ENCODE peak calls at places on chromosome 18, in ten cellular contexts. N is cardiac muscle cell, X is neural progenitor cell, R is A549, B is GM10248, U is BE2C, F is cardiac fibroblast, T is kidney, G is nephron progenitor cell, Q is tibial artery. L is an unnamed sample.

GRCh38 chr18:55124078-55124477 is 164.8 kb upstream of the CCDC68 start:
- DNase-seq in B (no peak), T (no peak), U (no peak), Q (no peak), R (peak), N (peak), G (no peak), F (peak), X (no peak), L (no peak)

GRCh38 chr18:23136326-23137092 is 1.2 kb downstream of the CABLES1 start:
- DNase-seq in U (no peak), R (no peak), G (peak), F (peak), Q (peak), B (peak), N (peak), T (peak), X (peak), L (no peak)

GRCh38 chr18:13587477-13587876 is 138.9 kb downstream of the FAM210A start:
- DNase-seq in F (no peak), U (no peak), N (no peak), T (no peak), X (no peak), G (no peak), B (no peak), Q (no peak), R (no peak), L (no peak)

GRCh38 chr18:48711651-48712486 is 173.0 kb downstream of the CTIF start:
- DNase-seq in X (peak), F (peak), R (peak), G (peak), Q (no peak), N (peak), B (peak), U (peak), T (no peak), L (no peak)

GRCh38 chr18:21146016-21146415 is 34.4 kb upstream of the ROCK1 start:
- DNase-seq in N (peak), X (no peak), R (no peak), G (no peak), B (no peak), Q (no peak), U (no peak), T (no peak), F (peak), L (no peak)

GRCh38 chr18:48151421-48152095 is 221.1 kb upstream of the SMAD2 start:
- DNase-seq in R (no peak), G (no peak), U (no peak), B (no peak), X (no peak), F (no peak), T (no peak), N (no peak), Q (no peak), L (no peak)

GRCh38 chr18:50906843-50907242 is 27.9 kb downstream of the ME2 start:
- DNase-seq in G (no peak), R (no peak), X (no peak), B (no peak), F (no peak), U (no peak), Q (no peak), T (no peak), N (no peak), L (no peak)

GRCh38 chr18:7177131-7177744 is 53.7 kb upstream of the LRRC30 start:
- DNase-seq in T (no peak), G (peak), N (peak), F (peak), U (peak), B (no peak), Q (no peak), R (peak), X (peak), L (peak)

GRCh38 chr18:45785015-45785597 is 40.4 kb upstream of the SIGLEC15 start:
- DNase-seq in U (no peak), G (no peak), Q (no peak), N (peak), F (peak), R (no peak), T (no peak), X (no peak), B (no peak), L (no peak)

GRCh38 chr18:841647-842370 is 29.8 kb upstream of the YES1 start:
- DNase-seq in R (no peak), U (no peak), Q (no peak), T (no peak), X (no peak), B (no peak), F (no peak), G (no peak), N (no peak), L (no peak)

GRCh38 chr18:79784965-79785770 is 12.6 kb upstream of the KCNG2 start:
- DNase-seq in U (no peak), T (peak), B (no peak), N (peak), R (no peak), Q (no peak), F (peak), X (no peak), G (no peak), L (no peak)

GRCh38 chr18:21085579-21086161 is 25.9 kb downstream of the ROCK1 start:
- DNase-seq in G (no peak), F (no peak), X (no peak), N (no peak), R (no peak), U (no peak), T (no peak), B (no peak), Q (no peak), L (no peak)

GRCh38 chr18:63848159-63848558 is 39.3 kb upstream of the SERPINB2 start:
- DNase-seq in U (peak), R (peak), G (peak), T (no peak), Q (no peak), N (peak), X (peak), F (peak), B (no peak), L (peak)

GRCh38 chr18:78849458-78849857 is 130.2 kb upstream of the SALL3 start:
- DNase-seq in X (no peak), T (no peak), U (no peak), G (no peak), B (no peak), F (no peak), Q (no peak), R (no peak), N (no peak), L (no peak)

GRCh38 chr18:78994531-78994930 is 14.9 kb downstream of the SALL3 start:
- DNase-seq in T (no peak), F (no peak), B (no peak), U (no peak), Q (no peak), G (no peak), N (no peak), R (no peak), X (no peak), L (no peak)

GRCh38 chr18:54923339-54923956 is 35.8 kb downstream of the CCDC68 start:
- DNase-seq in Q (no peak), F (no peak), N (peak), X (no peak), R (no peak), T (no peak), U (no peak), B (no peak), G (no peak), L (no peak)

GRCh38 chr18:43279015-43279758 is 1.9 kb upstream of the SYT4 start:
- DNase-seq in N (peak), U (peak), G (peak), B (no peak), F (peak), Q (no peak), T (no peak), X (peak), R (peak), L (no peak)

GRCh38 chr18:23057096-23057495 is 78.2 kb upstream of the CABLES1 start:
- DNase-seq in N (no peak), G (no peak), B (no peak), Q (no peak), T (no peak), F (no peak), R (no peak), U (no peak), X (no peak), L (no peak)

GRCh38 chr18:50190236-50190635 is 4.7 kb downstream of the MYO5B start:
- DNase-seq in N (no peak), X (no peak), Q (no peak), G (no peak), R (no peak), B (no peak), F (no peak), T (no peak), U (no peak), L (no peak)

GRCh38 chr18:46793565-46793964 is 36.7 kb upstream of the ST8SIA5 start:
- DNase-seq in N (no peak), B (no peak), R (no peak), X (no peak), G (no peak), U (peak), F (no peak), Q (no peak), T (no peak), L (no peak)

GRCh38 chr18:22311301-22311700 is 106.4 kb downstream of the CTAGE1 start:
- DNase-seq in G (no peak), Q (no peak), B (no peak), X (no peak), R (no peak), F (peak), U (no peak), N (peak), T (no peak), L (no peak)

GRCh38 chr18:78192044-78192443 is 787.6 kb upstream of the SALL3 start:
- DNase-seq in Q (no peak), T (peak), R (no peak), N (no peak), B (no peak), G (no peak), X (peak), U (no peak), F (no peak), L (no peak)

GRCh38 chr18:21740474-21740723 is 193 bp upstream of the MIB1 start:
- DNase-seq in X (no peak), N (peak), T (no peak), F (peak), U (peak), B (peak), Q (peak), R (peak), G (no peak), L (no peak)

GRCh38 chr18:42412281-42412680 is 457.2 kb downstream of the PIK3C3 start:
- DNase-seq in F (peak), Q (no peak), X (no peak), T (no peak), U (no peak), R (no peak), N (peak), G (no peak), B (no peak), L (no peak)

GRCh38 chr18:74965682-74966081 is 243.3 kb downstream of the PTGR3 start:
- DNase-seq in G (no peak), T (no peak), X (no peak), N (no peak), Q (no peak), U (no peak), R (no peak), F (no peak), B (no peak), L (no peak)

DNA sequence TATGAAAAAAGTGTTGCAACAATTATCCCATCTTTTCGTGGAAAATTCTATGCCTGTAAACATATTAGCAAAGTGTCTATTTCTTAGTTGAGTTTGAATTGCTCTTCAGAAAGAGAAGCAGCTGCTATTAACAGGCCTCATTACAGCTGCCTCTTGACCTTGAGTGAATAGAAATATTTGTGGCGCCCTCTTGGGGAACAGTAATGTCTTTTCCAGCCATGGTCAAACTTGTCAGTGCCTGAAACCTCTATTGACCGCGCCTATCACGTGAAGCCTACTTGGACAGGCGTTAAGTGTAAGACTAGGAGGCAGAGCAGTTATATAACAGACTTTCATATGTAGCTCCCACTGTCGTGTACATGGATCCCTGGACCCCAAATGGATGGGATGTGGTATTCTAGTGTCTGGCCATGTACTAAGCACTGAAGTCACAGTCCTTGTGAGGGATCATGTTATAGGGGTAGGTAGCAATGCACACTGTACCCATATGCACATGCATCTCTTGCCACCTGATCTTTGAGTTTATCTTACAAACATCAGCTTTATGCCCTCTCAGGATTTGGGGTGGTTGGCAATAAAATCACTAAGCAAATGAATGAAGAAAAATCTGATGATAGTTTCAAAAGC is 245.0 kb downstream of the PTGR3 start:
- DNase-seq in U (peak), R (peak), B (peak), F (peak), X (peak), G (peak), T (no peak), N (peak), Q (no peak), L (no peak)
- TF ChIP-seq CTCF in U (peak), R (peak), B (peak), F (peak), X (peak), G (peak), T (no peak), N (peak), Q (peak), L (peak)

GRCh38 chr18:72468011-72468710 is 76.0 kb downstream of the CBLN2 start:
- DNase-seq in R (no peak), X (no peak), N (no peak), G (no peak), T (no peak), B (no peak), F (no peak), U (no peak), Q (no peak), L (no peak)
- TF ChIP-seq CTCF in R (no peak), X (no peak), N (no peak), G (no peak), T (no peak), B (no peak), F (no peak), U (no peak), Q (no peak), L (no peak)

DNA sequence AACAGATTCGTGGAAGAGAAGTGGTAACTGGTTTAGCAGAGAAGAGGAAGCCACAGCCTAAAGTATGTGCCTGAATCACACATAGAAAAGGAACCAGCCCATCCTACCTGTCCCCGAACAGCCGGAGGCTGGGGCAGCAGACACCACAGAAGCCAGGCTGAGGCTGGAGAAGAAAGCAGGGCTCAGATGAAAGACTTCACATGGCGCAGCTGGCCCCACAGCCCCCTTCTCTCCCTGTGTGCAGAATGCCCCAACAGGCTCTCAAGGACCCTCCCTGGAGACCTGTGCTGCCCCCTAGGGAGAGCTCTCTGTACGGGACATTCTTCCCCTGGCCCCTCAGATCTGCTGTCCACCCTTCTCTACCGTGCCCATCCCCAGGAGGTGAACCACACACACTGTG is 83.5 kb upstream of the RAB12 start:
- DNase-seq in T (no peak), F (no peak), G (peak), N (no peak), R (no peak), U (peak), B (no peak), X (peak), Q (peak), L (no peak)
- TF ChIP-seq CTCF in T (no peak), F (no peak), G (peak), N (peak), R (peak), U (peak), B (peak), X (peak), Q (no peak), L (no peak)

GRCh38 chr18:3451166-3451988 is 1.4 kb downstream of the TGIF1 start:
- DNase-seq in T (peak), R (peak), F (peak), N (peak), X (peak), Q (peak), G (peak), U (peak), B (peak), L (peak)

GRCh38 chr18:3450358-3451107 is 561 bp downstream of the TGIF1 start:
- DNase-seq in X (peak), N (peak), G (peak), Q (peak), R (peak), F (peak), B (peak), T (peak), U (peak), L (no peak)

GRCh38 chr18:3452750-3453539 is 3.0 kb downstream of the TGIF1 start:
- DNase-seq in X (peak), F (peak), R (peak), G (no peak), N (peak), B (no peak), Q (no peak), T (no peak), U (no peak), L (no peak)

GRCh38 chr18:3453540-3454364 is 3.8 kb downstream of the TGIF1 start:
- DNase-seq in U (no peak), T (peak), X (peak), B (no peak), G (peak), Q (peak), N (peak), F (peak), R (peak), L (peak)

GRCh38 chr18:3451989-3452749 is 2.2 kb downstream of the TGIF1 start:
- DNase-seq in U (no peak), T (peak), N (peak), R (peak), G (peak), F (peak), Q (peak), B (peak), X (peak), L (no peak)
- TF ChIP-seq CTCF in U (no peak), T (no peak), N (no peak), R (no peak), G (no peak), F (no peak), Q (no peak), B (no peak), X (no peak), L (no peak)

GRCh38 chr18:34866310-34866709 is 156.2 kb downstream of the DTNA start:
- DNase-seq in R (no peak), X (no peak), U (no peak), T (no peak), G (no peak), N (no peak), B (no peak), Q (no peak), F (no peak), L (no peak)

GRCh38 chr18:34870916-34871315 is 160.8 kb downstream of the DTNA start:
- DNase-seq in U (no peak), Q (no peak), B (no peak), R (no peak), F (no peak), N (no peak), X (peak), G (peak), T (no peak), L (no peak)

GRCh38 chr18:34866739-34867138 is 156.6 kb downstream of the DTNA start:
- DNase-seq in R (no peak), N (peak), Q (no peak), G (no peak), U (no peak), X (peak), F (peak), T (no peak), B (no peak), L (no peak)

GRCh38 chr18:34864836-34865497 is 154.9 kb downstream of the DTNA start:
- DNase-seq in B (no peak), N (no peak), X (no peak), U (peak), Q (no peak), F (no peak), G (no peak), R (no peak), T (no peak), L (no peak)

DNA sequence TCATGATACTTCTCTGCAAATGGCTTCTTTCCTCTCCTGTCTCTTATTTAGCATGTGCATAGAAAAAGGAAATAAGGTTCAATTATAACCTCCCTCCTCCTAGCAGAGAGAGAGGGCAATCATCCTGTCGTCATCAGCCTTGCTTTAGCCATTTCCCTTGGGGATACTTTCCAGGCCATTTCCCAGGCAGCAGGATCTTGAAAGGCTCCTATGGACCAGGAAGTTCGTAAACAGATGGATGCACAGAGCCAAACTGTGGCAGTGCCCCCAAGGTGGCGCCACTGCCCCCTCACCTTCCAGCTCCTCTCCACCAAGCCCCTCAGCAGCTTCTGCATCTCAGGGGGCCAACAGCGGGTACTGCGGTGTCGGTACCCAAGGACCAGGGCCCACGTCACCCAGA is 157.4 kb downstream of the DTNA start:
- DNase-seq in B (no peak), R (peak), N (peak), T (no peak), Q (no peak), X (peak), G (peak), F (peak), U (peak), L (no peak)
- TF ChIP-seq CTCF in B (no peak), R (no peak), N (peak), T (no peak), Q (peak), X (peak), G (peak), F (peak), U (peak), L (peak)

GRCh38 chr18:58659691-58660090 is 11.6 kb upstream of the MALT1 start:
- DNase-seq in F (no peak), X (no peak), R (no peak), U (no peak), Q (no peak), N (no peak), B (no peak), T (no peak), G (no peak), L (no peak)

GRCh38 chr18:58653814-58654509 is 17.3 kb upstream of the MALT1 start:
- DNase-seq in T (no peak), R (no peak), B (no peak), X (no peak), U (no peak), F (no peak), G (no peak), N (no peak), Q (no peak), L (no peak)

GRCh38 chr18:58657494-58657893 is 13.8 kb upstream of the MALT1 start:
- DNase-seq in T (no peak), U (no peak), Q (no peak), N (no peak), F (no peak), R (no peak), G (no peak), B (no peak), X (no peak), L (no peak)

GRCh38 chr18:58654896-58655614 is 16.2 kb upstream of the MALT1 start:
- DNase-seq in G (no peak), N (no peak), F (no peak), T (no peak), Q (no peak), U (no peak), R (no peak), X (no peak), B (no peak), L (no peak)

GRCh38 chr18:58657081-58657480 is 14.2 kb upstream of the MALT1 start:
- DNase-seq in G (no peak), T (no peak), N (no peak), F (no peak), Q (no peak), X (no peak), B (no peak), R (no peak), U (no peak), L (no peak)
- TF ChIP-seq CTCF in G (no peak), T (no peak), N (no peak), F (no peak), Q (no peak), X (no peak), B (no peak), R (no peak), U (no peak), L (no peak)

DNA sequence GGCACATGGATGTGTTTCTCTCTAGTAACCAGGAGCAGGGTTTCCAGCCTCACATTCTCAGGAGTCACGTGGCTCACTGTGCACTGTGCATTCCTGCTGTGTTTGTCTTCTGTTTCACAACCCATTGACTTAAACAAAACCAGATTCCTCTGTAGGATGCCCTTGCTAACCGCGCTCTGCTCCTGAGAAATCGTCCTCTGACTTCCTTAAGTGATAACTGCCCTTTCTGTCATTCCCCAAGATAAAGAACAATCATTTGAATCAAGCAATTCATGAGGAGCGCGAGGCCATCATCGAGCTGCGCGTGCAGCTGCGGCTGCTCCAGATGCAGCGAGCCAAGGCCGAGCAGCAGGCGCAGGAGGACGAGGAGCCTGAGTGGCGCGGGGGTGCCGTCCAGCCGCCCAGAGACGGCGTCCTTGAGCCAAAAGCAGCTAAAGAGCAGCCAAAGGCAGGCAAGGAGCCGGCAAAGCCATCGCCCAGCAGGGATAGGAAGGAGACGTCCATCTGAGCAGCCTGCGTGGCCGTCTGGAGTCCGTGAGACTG is 60.2 kb downstream of the RALBP1 start:
- DNase-seq in F (peak), G (no peak), T (peak), U (no peak), N (peak), R (peak), B (no peak), X (peak), Q (peak), L (peak)
- TF ChIP-seq CTCF in F (no peak), G (no peak), T (no peak), U (no peak), N (no peak), R (no peak), B (no peak), X (no peak), Q (no peak), L (peak)